ENCODE peak calls at places on chromosomes 11 and 22, in seven cellular contexts. H is left colon; X is NCI-H1436; D is dermis blood vessel endothelial cell; M is right cardiac atrium; B is CD8-positive, alpha-beta memory T cell; L is colonic mucosa. J is an unnamed sample.

GRCh38 chr22:39595622-39596182 is 25.1 kb downstream of the CACNA1I start:
- DNase-seq in M (no peak), L (no peak), D (no peak), B (no peak), H (no peak), X (no peak), J (no peak)

GRCh38 chr11:66680966-66681645 is 3.4 kb upstream of the RBM4B start:
- DNase-seq in X (no peak), B (no peak), H (no peak), D (no peak), M (no peak), L (no peak), J (no peak)

GRCh38 chr22:39623603-39624500 is 53.3 kb downstream of the CACNA1I start:
- DNase-seq in B (no peak), L (no peak), D (no peak), H (no peak), X (no peak), M (peak; percentile 23), J (no peak)

GRCh38 chr11:79039122-79039521 is 401.7 kb downstream of the TENM4 start:
- DNase-seq in H (no peak), M (no peak), B (no peak), D (no peak), L (no peak), X (no peak), J (no peak)

GRCh38 chr11:103110406-103110805 is 1.2 kb downstream of the DYNC2H1 start:
- DNase-seq in H (no peak), X (no peak), M (no peak), B (no peak), L (no peak), D (peak; percentile 23), J (peak; percentile 3)

GRCh38 chr11:8785457-8785856 is 102.9 kb downstream of the RPL27A start:
- DNase-seq in L (no peak), H (no peak), X (no peak), D (no peak), B (no peak), M (no peak), J (no peak)

GRCh38 chr11:122861631-122862030 is 20.9 kb upstream of the JHY start:
- DNase-seq in L (no peak), X (no peak), B (no peak), H (no peak), D (no peak), M (no peak), J (no peak)

GRCh38 chr11:109112748-109113378 is 309.1 kb upstream of the C11orf87 start:
- DNase-seq in M (no peak), H (no peak), B (no peak), X (no peak), D (no peak), L (no peak), J (no peak)

GRCh38 chr11:109435121-109435742 is 13.2 kb downstream of the C11orf87 start:
- DNase-seq in L (no peak), M (no peak), D (no peak), B (no peak), H (no peak), X (no peak), J (no peak)

GRCh38 chr11:7606496-7606895 is 66.8 kb downstream of the CYB5R2 start:
- DNase-seq in M (no peak), B (no peak), X (no peak), H (no peak), D (peak; percentile 15), L (no peak), J (no peak)

GRCh38 chr11:122085264-122085663 is 30.8 kb downstream of the BLID start:
- DNase-seq in X (no peak), M (no peak), H (no peak), B (no peak), L (no peak), D (peak; percentile 73), J (peak; percentile 81)

GRCh38 chr22:49461674-49462073 is 366.0 kb downstream of the BRD1 start:
- DNase-seq in X (no peak), M (no peak), H (no peak), L (no peak), B (no peak), D (no peak), J (no peak)

GRCh38 chr11:2672553-2673249 is 27.1 kb downstream of the KCNQ1OT1 start:
- DNase-seq in H (peak; percentile 5), M (no peak), B (no peak), L (peak; percentile 7), D (no peak), X (no peak), J (no peak)

J was measured in AG04449.